ENCODE peak calls at places on chromosome 1, in seven cellular contexts. L, F, M, N, I, Q and T are unnamed samples.

GRCh38 chr1:228472655-228473054 is 14.5 kb upstream of the RNF187 start:
- DNase-seq in F (no peak), I (no peak), N (no peak), Q (no peak), L (no peak), M (no peak), T (no peak)

GRCh38 chr1:29803486-29803885 is 567.2 kb downstream of the PTPRU start:
- DNase-seq in F (no peak), N (no peak), I (peak), Q (no peak), M (no peak), L (no peak), T (no peak)

GRCh38 chr1:241627453-241628329 is 12.5 kb downstream of the CHML start:
- DNase-seq in L (no peak), N (no peak), F (peak), M (peak), I (peak), Q (no peak), T (peak)

GRCh38 chr1:23720256-23720995 is 22.8 kb upstream of the ELOA start:
- DNase-seq in M (peak), I (peak), Q (no peak), F (no peak), N (no peak), L (no peak), T (no peak)

GRCh38 chr1:116167625-116168276 is 56.6 kb downstream of the MAB21L3 start:
- DNase-seq in Q (no peak), M (no peak), N (no peak), L (no peak), I (no peak), F (no peak), T (peak)

GRCh38 chr1:209041936-209042335 is 541.6 kb upstream of the CAMK1G start:
- DNase-seq in L (no peak), F (no peak), M (no peak), N (no peak), I (no peak), Q (no peak), T (no peak)

GRCh38 chr1:27816921-27817630 is 13.5 kb upstream of the PPP1R8 start:
- DNase-seq in I (no peak), L (no peak), N (no peak), M (no peak), F (no peak), Q (no peak), T (peak)

GRCh38 chr1:14653461-14653960 is 55.0 kb downstream of the KAZN start:
- DNase-seq in L (no peak), I (no peak), Q (no peak), N (no peak), M (no peak), F (no peak), T (no peak)

GRCh38 chr1:23018661-23019093 is 591 bp upstream of the KDM1A start:
- DNase-seq in F (no peak), Q (no peak), N (no peak), L (no peak), I (no peak), M (no peak), T (no peak)

GRCh38 chr1:17672226-17672625 is 82.9 kb upstream of the ACTL8 start:
- DNase-seq in F (no peak), I (peak), N (no peak), L (no peak), Q (no peak), M (no peak), T (no peak)

GRCh38 chr1:172646653-172647052 is 12.2 kb upstream of the FASLG start:
- DNase-seq in I (no peak), N (no peak), F (no peak), M (no peak), Q (no peak), L (no peak), T (no peak)

GRCh38 chr1:204670152-204670927 is 15.2 kb downstream of the LRRN2 start:
- DNase-seq in F (no peak), N (no peak), M (no peak), Q (no peak), L (no peak), I (no peak), T (no peak)

GRCh38 chr1:26853156-26853555 is 9.8 kb upstream of the SFN start:
- DNase-seq in F (peak), I (peak), L (peak), Q (no peak), M (peak), N (peak), T (peak)

GRCh38 chr1:39142394-39143060 is 62.0 kb upstream of the MACF1 start:
- DNase-seq in L (no peak), Q (no peak), M (no peak), N (no peak), F (peak), I (no peak), T (no peak)

GRCh38 chr1:230781596-230781995 is 34.4 kb downstream of the CAPN9 start:
- DNase-seq in I (no peak), F (no peak), Q (no peak), M (no peak), L (no peak), N (no peak), T (no peak)

GRCh38 chr1:67540025-67540732 is 110.0 kb upstream of the SERBP1 start:
- DNase-seq in N (no peak), Q (no peak), M (no peak), L (no peak), I (no peak), F (no peak), T (no peak)